ENCODE peak calls at places on chromosomes 3 and 15, in eight cellular contexts. V is neural crest cell, U is astrocyte of the spinal cord, R is HepG2, N is AG10803, P is OCI-LY7, T is foreskin fibroblast, Q is A549. X is an unnamed sample.

GRCh38 chr3:150370129-150370602 is 37.9 kb upstream of the TSC22D2 start:
- DNase-seq in V (peak), U (peak), R (peak), N (peak), P (no peak), T (peak), Q (peak), X (peak)

GRCh38 chr3:101379695-101380376 is 59.5 kb upstream of the IMPG2 start:
- DNase-seq in V (no peak), U (no peak), R (no peak), N (no peak), P (peak), T (no peak), Q (no peak), X (no peak)

GRCh38 chr3:169173636-169174035 is 489.9 kb downstream of the MECOM start:
- DNase-seq in V (no peak), U (no peak), R (no peak), N (no peak), P (no peak), T (no peak), Q (no peak), X (no peak)

GRCh38 chr3:167876603-167877325 is 141.2 kb downstream of the SERPINI1 start:
- DNase-seq in V (no peak), U (peak), R (no peak), N (peak), P (no peak), T (peak), Q (no peak), X (no peak)

GRCh38 chr3:132486086-132486485 is 68.8 kb downstream of the DNAJC13 start:
- DNase-seq in V (no peak), U (no peak), R (no peak), N (peak), P (no peak), T (no peak), Q (no peak), X (no peak)

GRCh38 chr15:72235298-72235697 is 4.3 kb upstream of the PKM start:
- DNase-seq in V (no peak), U (no peak), R (no peak), N (no peak), P (no peak), T (no peak), Q (no peak), X (no peak)

GRCh38 chr3:141663993-141664392 is 74.1 kb upstream of the RNF7 start:
- DNase-seq in V (no peak), U (no peak), R (no peak), N (peak), P (no peak), T (peak), Q (no peak), X (no peak)

GRCh38 chr3:52742418-52743041 is 28.2 kb downstream of the NEK4 start:
- DNase-seq in V (no peak), U (peak), R (peak), N (peak), P (peak), T (no peak), Q (peak), X (no peak)

GRCh38 chr15:96340611-96341464 is 10.3 kb downstream of the NR2F2 start:
- DNase-seq in V (peak), U (peak), R (no peak), N (peak), P (no peak), T (no peak), Q (peak), X (peak)

GRCh38 chr15:79194386-79194785 is 88.1 kb upstream of the ANKRD34C start:
- DNase-seq in V (no peak), U (no peak), R (no peak), N (no peak), P (no peak), T (no peak), Q (no peak), X (no peak)

GRCh38 chr3:119236756-119237155 is 3.9 kb downstream of the B4GALT4 start:
- DNase-seq in V (no peak), U (no peak), R (no peak), N (no peak), P (no peak), T (no peak), Q (no peak), X (no peak)

GRCh38 chr3:4986175-4986610 is 7.0 kb downstream of the BHLHE40 start:
- DNase-seq in V (no peak), U (no peak), R (no peak), N (peak), P (no peak), T (no peak), Q (no peak), X (no peak)

GRCh38 chr3:112744825-112745566 is 101.7 kb downstream of the CD200R1L start:
- DNase-seq in V (no peak), U (no peak), R (no peak), N (peak), P (no peak), T (no peak), Q (no peak), X (no peak)

GRCh38 chr15:40894689-40895308 is 549 bp downstream of the VPS18 start:
- DNase-seq in V (peak), U (peak), R (peak), N (peak), P (peak), T (peak), Q (peak), X (no peak)

GRCh38 chr3:43997788-43998373 is 243.8 kb upstream of the TOPAZ1 start:
- DNase-seq in V (peak), U (peak), R (no peak), N (peak), P (peak), T (no peak), Q (no peak), X (no peak)

GRCh38 chr3:103847081-103848062 is 1412.6 kb downstream of the ZPLD1 start:
- DNase-seq in V (no peak), U (no peak), R (peak), N (no peak), P (no peak), T (no peak), Q (no peak), X (no peak)

GRCh38 chr3:71069797-71070196 is 513.7 kb downstream of the FOXP1 start:
- DNase-seq in V (peak), U (no peak), R (peak), N (peak), P (peak), T (peak), Q (peak), X (no peak)

GRCh38 chr3:70736009-70736408 is 423.6 kb upstream of the MDFIC2 start:
- DNase-seq in V (no peak), U (peak), R (no peak), N (peak), P (no peak), T (no peak), Q (no peak), X (no peak)

GRCh38 chr15:62994975-62995730 is 47.4 kb upstream of the TPM1 start:
- DNase-seq in V (no peak), U (peak), R (no peak), N (peak), P (no peak), T (no peak), Q (peak), X (no peak)

GRCh38 chr15:58383876-58384275 is 47.9 kb upstream of the LIPC start:
- DNase-seq in V (no peak), U (no peak), R (no peak), N (no peak), P (no peak), T (no peak), Q (no peak), X (no peak)

GRCh38 chr15:89964555-89964954 is 36.6 kb upstream of the ZNF710 start:
- DNase-seq in V (no peak), U (no peak), R (no peak), N (no peak), P (no peak), T (no peak), Q (no peak), X (no peak)

GRCh38 chr15:38127306-38127731 is 125.3 kb upstream of the SPRED1 start:
- DNase-seq in V (no peak), U (no peak), R (no peak), N (no peak), P (no peak), T (peak), Q (no peak), X (no peak)

GRCh38 chr3:191358929-191359328 is 28.6 kb upstream of the UTS2B start:
- DNase-seq in V (no peak), U (no peak), R (no peak), N (no peak), P (no peak), T (no peak), Q (no peak), X (no peak)

GRCh38 chr15:45185903-45186770 is 1.6 kb downstream of the SHF start:
- DNase-seq in V (no peak), U (no peak), R (no peak), N (peak), P (no peak), T (no peak), Q (no peak), X (no peak)

GRCh38 chr15:90750186-90750585 is 33.0 kb downstream of the BLM start:
- DNase-seq in V (no peak), U (no peak), R (no peak), N (no peak), P (no peak), T (no peak), Q (no peak), X (no peak)

GRCh38 chr15:85805392-85805791 is 10.7 kb upstream of the KLHL25 start:
- DNase-seq in V (no peak), U (no peak), R (no peak), N (no peak), P (no peak), T (no peak), Q (no peak), X (no peak)

GRCh38 chr3:31534036-31534435 is 1.3 kb downstream of the STT3B start:
- DNase-seq in V (no peak), U (no peak), R (peak), N (peak), P (peak), T (no peak), Q (peak), X (no peak)

GRCh38 chr3:129413687-129414506 is 14.5 kb downstream of the EFCAB12 start:
- DNase-seq in V (no peak), U (peak), R (peak), N (peak), P (no peak), T (peak), Q (peak), X (no peak)

GRCh38 chr3:101212740-101213139 is 107.6 kb downstream of the IMPG2 start:
- DNase-seq in V (no peak), U (no peak), R (no peak), N (no peak), P (no peak), T (no peak), Q (no peak), X (no peak)

GRCh38 chr15:38299216-38299615 is 46.6 kb downstream of the SPRED1 start:
- DNase-seq in V (no peak), U (peak), R (no peak), N (peak), P (no peak), T (peak), Q (no peak), X (no peak)

GRCh38 chr15:52042051-52042851 is 23.2 kb downstream of the MAPK6 start:
- DNase-seq in V (no peak), U (no peak), R (no peak), N (no peak), P (no peak), T (no peak), Q (no peak), X (no peak)

GRCh38 chr3:27596920-27597319 is 112.7 kb upstream of the SLC4A7 start:
- DNase-seq in V (no peak), U (peak), R (no peak), N (no peak), P (no peak), T (peak), Q (no peak), X (no peak)

GRCh38 chr15:89822951-89823701 is 8.5 kb upstream of the ANPEP start:
- DNase-seq in V (no peak), U (peak), R (no peak), N (peak), P (no peak), T (peak), Q (no peak), X (no peak)

GRCh38 chr3:125150525-125151436 is 61.8 kb downstream of the SLC12A8 start:
- DNase-seq in V (peak), U (no peak), R (peak), N (no peak), P (peak), T (no peak), Q (peak), X (no peak)

GRCh38 chr3:4476507-4476906 is 9.4 kb upstream of the SUMF1 start:
- DNase-seq in V (no peak), U (peak), R (no peak), N (no peak), P (no peak), T (no peak), Q (no peak), X (no peak)

GRCh38 chr15:90046846-90047481 is 45.8 kb downstream of the ZNF710 start:
- DNase-seq in V (no peak), U (no peak), R (no peak), N (no peak), P (peak), T (no peak), Q (no peak), X (no peak)

GRCh38 chr3:53837331-53837730 is 8.9 kb downstream of the CHDH start:
- DNase-seq in V (no peak), U (no peak), R (no peak), N (no peak), P (no peak), T (no peak), Q (no peak), X (no peak)

GRCh38 chr3:65604863-65605526 is 433.7 kb downstream of the MAGI1 start:
- DNase-seq in V (no peak), U (peak), R (no peak), N (peak), P (no peak), T (peak), Q (no peak), X (no peak)

DNA sequence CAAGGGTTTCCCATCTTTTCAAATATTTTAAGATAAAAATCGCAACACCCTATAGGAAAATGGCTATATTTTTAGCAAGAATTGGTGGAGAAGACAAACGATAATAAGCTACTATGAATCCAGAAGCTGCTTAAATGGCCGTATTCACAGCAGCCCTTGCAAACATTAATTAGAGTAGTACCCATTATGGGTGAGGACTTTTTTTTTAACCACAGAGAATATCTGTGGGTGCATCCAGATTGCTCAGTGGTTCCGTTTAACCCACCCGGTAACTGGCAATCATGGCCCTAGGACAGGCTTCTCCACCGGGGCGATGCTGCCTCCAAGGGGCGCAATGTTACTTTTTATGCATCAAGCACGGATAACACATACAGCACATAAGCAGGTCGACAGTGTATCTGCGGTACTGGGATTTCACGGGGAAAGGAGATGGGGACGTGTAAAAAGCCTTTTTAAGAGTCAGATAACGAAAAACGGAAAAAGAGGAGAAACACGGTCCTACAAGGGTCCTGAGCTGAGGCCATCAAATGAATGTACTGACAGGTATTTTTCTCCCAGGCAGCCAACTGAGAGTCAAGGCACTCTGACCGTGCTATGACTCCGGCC is 968 bp upstream of the TMEM266 start:
- DNase-seq in V (peak), U (peak), R (peak), N (no peak), P (no peak), T (no peak), Q (peak), X (no peak)
- TF ChIP-seq CTCF in V (no peak), U (peak), R (peak), N (no peak), P (peak), T (no peak), Q (peak), X (no peak)

DNA sequence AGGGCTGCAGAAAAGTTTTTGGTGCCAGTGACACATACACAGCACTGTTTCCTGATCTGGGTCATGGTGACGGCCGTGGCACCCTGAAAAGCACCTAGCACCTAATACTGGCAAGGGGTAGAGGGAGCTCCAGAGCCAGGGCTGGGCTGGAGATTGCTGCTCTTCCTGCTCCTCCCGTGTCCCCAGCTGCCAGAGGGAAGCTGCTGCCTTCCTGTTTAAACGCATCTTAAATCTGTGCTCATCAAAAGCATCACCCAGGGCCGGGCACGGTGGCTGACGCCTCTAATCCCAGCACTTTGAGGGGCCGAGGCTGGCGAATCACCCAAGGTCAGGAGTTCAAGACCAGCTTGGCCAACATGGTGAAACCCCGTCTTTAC is 156.7 kb upstream of the MEF2A start:
- DNase-seq in V (no peak), U (peak), R (peak), N (peak), P (peak), T (peak), Q (peak), X (peak)
- TF ChIP-seq CTCF in V (peak), U (peak), R (peak), N (peak), P (peak), T (peak), Q (peak), X (no peak)

GRCh38 chr15:69141286-69141701 is 19.1 kb upstream of the GLCE start:
- DNase-seq in V (no peak), U (no peak), R (peak), N (no peak), P (no peak), T (no peak), Q (peak), X (no peak)
- TF ChIP-seq CTCF in V (peak), U (no peak), R (peak), N (no peak), P (no peak), T (no peak), Q (no peak), X (no peak)

DNA sequence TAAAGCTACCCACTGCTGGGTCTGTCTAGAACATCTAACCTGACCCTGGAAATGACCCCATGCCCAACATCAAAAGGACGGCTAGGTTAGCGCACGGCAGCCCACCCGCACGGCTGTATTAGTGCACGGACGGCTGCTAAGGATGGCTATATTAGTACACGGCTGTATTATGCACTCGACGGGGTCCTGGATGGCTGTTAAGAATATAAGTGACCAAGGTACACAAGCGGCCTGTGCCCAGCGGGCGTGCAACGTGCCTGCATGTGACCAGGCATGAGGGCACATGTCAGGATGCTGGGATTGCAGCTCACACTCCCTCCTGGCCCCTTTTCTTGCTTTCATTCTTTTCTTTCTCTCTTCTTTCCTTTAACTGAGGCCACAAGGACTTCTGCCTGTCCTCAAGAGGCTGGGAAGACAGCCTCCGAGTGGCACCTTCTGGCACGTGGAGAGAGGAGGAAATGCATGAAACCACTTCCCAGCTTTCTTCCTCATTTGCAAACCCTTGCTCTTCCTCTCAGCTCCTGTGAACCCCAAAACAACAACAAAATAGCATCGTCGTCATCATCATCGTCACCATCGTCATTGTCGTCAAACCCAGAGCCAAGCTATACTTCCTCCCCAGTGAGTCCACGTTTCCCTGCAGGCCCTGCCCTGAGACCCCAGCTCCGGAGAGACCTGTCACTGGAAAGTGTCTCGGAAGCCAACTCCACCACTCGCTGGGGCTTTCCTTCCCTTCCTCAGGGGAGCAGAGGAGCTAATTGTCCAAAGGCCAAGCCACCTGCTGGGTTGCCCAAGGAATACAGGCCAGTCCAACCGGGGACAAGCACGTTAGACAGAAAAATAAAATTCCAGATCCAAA is 101.8 kb downstream of the CHSY1 start:
- DNase-seq in V (no peak), U (no peak), R (no peak), N (no peak), P (no peak), T (no peak), Q (no peak), X (no peak)
- TF ChIP-seq CTCF in V (no peak), U (no peak), R (no peak), N (no peak), P (no peak), T (no peak), Q (no peak), X (no peak)

GRCh38 chr3:55544219-55544618 is 57.1 kb upstream of the WNT5A start:
- DNase-seq in V (no peak), U (no peak), R (no peak), N (no peak), P (no peak), T (no peak), Q (no peak), X (no peak)

GRCh38 chr3:55554621-55555020 is 67.5 kb upstream of the WNT5A start:
- DNase-seq in V (no peak), U (no peak), R (no peak), N (no peak), P (peak), T (no peak), Q (no peak), X (no peak)

GRCh38 chr3:55551644-55552043 is 64.5 kb upstream of the WNT5A start:
- DNase-seq in V (no peak), U (no peak), R (no peak), N (no peak), P (no peak), T (no peak), Q (no peak), X (no peak)

GRCh38 chr3:55547086-55547666 is 60.1 kb upstream of the WNT5A start:
- DNase-seq in V (no peak), U (peak), R (no peak), N (no peak), P (no peak), T (no peak), Q (no peak), X (no peak)

DNA sequence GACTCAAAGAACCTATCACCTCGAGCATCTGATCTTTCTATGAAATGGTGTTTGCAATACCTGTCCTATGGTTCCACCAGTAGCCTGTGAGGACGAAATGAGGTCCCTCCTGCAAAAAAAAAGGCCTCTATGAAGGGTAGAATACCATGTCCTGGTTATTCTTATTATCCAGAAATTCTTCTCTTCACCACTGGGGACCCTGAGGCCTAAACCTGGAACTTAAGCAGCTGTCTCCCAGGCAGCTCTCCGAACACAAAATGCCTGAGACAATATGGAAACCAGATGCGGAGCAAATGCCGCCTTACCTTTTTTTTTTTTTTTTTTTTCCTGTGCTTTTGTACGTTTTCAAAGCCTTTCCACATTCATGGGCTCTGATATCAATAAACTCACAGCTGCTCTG is 62.1 kb upstream of the WNT5A start:
- DNase-seq in V (no peak), U (no peak), R (no peak), N (peak), P (no peak), T (peak), Q (no peak), X (no peak)
- TF ChIP-seq CTCF in V (peak), U (peak), R (no peak), N (peak), P (peak), T (peak), Q (no peak), X (peak)

X was measured in mesothelial cell of epicardium.